ENCODE peak calls at places on chromosomes 5 and 9, in ten cellular contexts. One of them, this sample, is unnamed. For H3K9me3 and H3K4me1, the result is how much of the 10 kb centered on the place peaks cover.

GRCh38 chr5:154243736-154244135 is 53.2 kb downstream of the GALNT10 start:
- DNase-seq in psoas muscle: no peak
- DNase-seq in heart left ventricle: no peak
- DNase-seq in colonic mucosa: no peak
- DNase-seq in CD8-positive, alpha-beta T cell: no peak
- DNase-seq in testis: no peak
- DNase-seq in breast epithelium: no peak
- DNase-seq in mucosa of descending colon: no peak
- DNase-seq in lung: no peak
- DNase-seq in IMR-90: peak
- DNase-seq in this sample: no peak

GRCh38 chr9:2570615-2571479 is 50.7 kb upstream of the VLDLR start:
- DNase-seq in psoas muscle: peak
- DNase-seq in heart left ventricle: peak
- DNase-seq in colonic mucosa: peak
- DNase-seq in CD8-positive, alpha-beta T cell: peak
- DNase-seq in testis: peak
- DNase-seq in breast epithelium: peak
- DNase-seq in mucosa of descending colon: peak
- DNase-seq in lung: peak
- DNase-seq in IMR-90: peak
- DNase-seq in this sample: peak

GRCh38 chr5:142576303-142576702 is 109.6 kb downstream of the FGF1 start:
- DNase-seq in psoas muscle: no peak
- DNase-seq in heart left ventricle: no peak
- DNase-seq in colonic mucosa: no peak
- DNase-seq in CD8-positive, alpha-beta T cell: no peak
- DNase-seq in testis: no peak
- DNase-seq in breast epithelium: no peak
- DNase-seq in mucosa of descending colon: no peak
- DNase-seq in lung: no peak
- DNase-seq in IMR-90: no peak
- DNase-seq in this sample: no peak

GRCh38 chr9:6417186-6417585 is 4.2 kb downstream of the UHRF2 start:
- DNase-seq in psoas muscle: no peak
- DNase-seq in heart left ventricle: no peak
- DNase-seq in colonic mucosa: no peak
- DNase-seq in CD8-positive, alpha-beta T cell: no peak
- DNase-seq in testis: no peak
- DNase-seq in breast epithelium: no peak
- DNase-seq in mucosa of descending colon: no peak
- DNase-seq in lung: no peak
- DNase-seq in IMR-90: peak
- DNase-seq in this sample: no peak

GRCh38 chr9:134982311-134982710 is 64.6 kb upstream of the FCN1 start:
- DNase-seq in psoas muscle: no peak
- DNase-seq in heart left ventricle: no peak
- DNase-seq in colonic mucosa: no peak
- DNase-seq in CD8-positive, alpha-beta T cell: no peak
- DNase-seq in testis: no peak
- DNase-seq in breast epithelium: no peak
- DNase-seq in mucosa of descending colon: no peak
- DNase-seq in lung: no peak
- DNase-seq in IMR-90: no peak
- DNase-seq in this sample: no peak

GRCh38 chr5:90020575-90021535 is 388.7 kb downstream of the CETN3 start:
- DNase-seq in psoas muscle: no peak
- DNase-seq in heart left ventricle: no peak
- DNase-seq in colonic mucosa: no peak
- DNase-seq in CD8-positive, alpha-beta T cell: no peak
- DNase-seq in testis: no peak
- DNase-seq in breast epithelium: no peak
- DNase-seq in mucosa of descending colon: no peak
- DNase-seq in lung: no peak
- DNase-seq in IMR-90: peak
- DNase-seq in this sample: no peak

GRCh38 chr9:33942471-33943083 is 106.1 kb downstream of the UBAP2 start:
- DNase-seq in psoas muscle: no peak
- DNase-seq in heart left ventricle: no peak
- DNase-seq in colonic mucosa: no peak
- DNase-seq in CD8-positive, alpha-beta T cell: no peak
- DNase-seq in testis: no peak
- DNase-seq in breast epithelium: no peak
- DNase-seq in mucosa of descending colon: no peak
- DNase-seq in lung: no peak
- DNase-seq in IMR-90: peak
- DNase-seq in this sample: no peak

GRCh38 chr9:13970426-13970825 is 343.5 kb downstream of the NFIB start:
- DNase-seq in psoas muscle: no peak
- DNase-seq in heart left ventricle: no peak
- DNase-seq in colonic mucosa: no peak
- DNase-seq in CD8-positive, alpha-beta T cell: no peak
- DNase-seq in testis: peak
- DNase-seq in breast epithelium: no peak
- DNase-seq in mucosa of descending colon: no peak
- DNase-seq in lung: no peak
- DNase-seq in IMR-90: no peak
- DNase-seq in this sample: no peak

GRCh38 chr5:96893342-96893741 is 17.0 kb downstream of the ERAP2 start:
- DNase-seq in psoas muscle: no peak
- DNase-seq in heart left ventricle: no peak
- DNase-seq in colonic mucosa: no peak
- DNase-seq in CD8-positive, alpha-beta T cell: no peak
- DNase-seq in testis: no peak
- DNase-seq in breast epithelium: no peak
- DNase-seq in mucosa of descending colon: no peak
- DNase-seq in lung: no peak
- DNase-seq in IMR-90: peak
- DNase-seq in this sample: no peak

GRCh38 chr9:131697908-131698714 is 41.8 kb downstream of the RAPGEF1 start:
- DNase-seq in psoas muscle: no peak
- DNase-seq in heart left ventricle: no peak
- DNase-seq in colonic mucosa: no peak
- DNase-seq in CD8-positive, alpha-beta T cell: no peak
- DNase-seq in testis: no peak
- DNase-seq in breast epithelium: no peak
- DNase-seq in mucosa of descending colon: no peak
- DNase-seq in lung: no peak
- DNase-seq in IMR-90: no peak
- DNase-seq in this sample: no peak

GRCh38 chr9:115000217-115000639 is 69.8 kb upstream of the TNFSF8 start:
- DNase-seq in psoas muscle: no peak
- DNase-seq in heart left ventricle: no peak
- DNase-seq in colonic mucosa: no peak
- DNase-seq in CD8-positive, alpha-beta T cell: no peak
- DNase-seq in testis: no peak
- DNase-seq in breast epithelium: no peak
- DNase-seq in mucosa of descending colon: no peak
- DNase-seq in lung: no peak
- DNase-seq in IMR-90: no peak
- DNase-seq in this sample: no peak

GRCh38 chr5:168947212-168947868 is 353.6 kb downstream of the SLIT3 start:
- DNase-seq in psoas muscle: no peak
- DNase-seq in heart left ventricle: peak
- DNase-seq in colonic mucosa: peak
- DNase-seq in CD8-positive, alpha-beta T cell: no peak
- DNase-seq in testis: peak
- DNase-seq in breast epithelium: no peak
- DNase-seq in mucosa of descending colon: peak
- DNase-seq in lung: no peak
- DNase-seq in IMR-90: peak
- DNase-seq in this sample: peak

GRCh38 chr5:75152861-75153260 is 83.8 kb downstream of the ANKRD31 start:
- DNase-seq in psoas muscle: no peak
- DNase-seq in heart left ventricle: no peak
- DNase-seq in colonic mucosa: no peak
- DNase-seq in CD8-positive, alpha-beta T cell: no peak
- DNase-seq in testis: no peak
- DNase-seq in breast epithelium: no peak
- DNase-seq in mucosa of descending colon: no peak
- DNase-seq in lung: no peak
- DNase-seq in IMR-90: no peak
- DNase-seq in this sample: no peak

DNA sequence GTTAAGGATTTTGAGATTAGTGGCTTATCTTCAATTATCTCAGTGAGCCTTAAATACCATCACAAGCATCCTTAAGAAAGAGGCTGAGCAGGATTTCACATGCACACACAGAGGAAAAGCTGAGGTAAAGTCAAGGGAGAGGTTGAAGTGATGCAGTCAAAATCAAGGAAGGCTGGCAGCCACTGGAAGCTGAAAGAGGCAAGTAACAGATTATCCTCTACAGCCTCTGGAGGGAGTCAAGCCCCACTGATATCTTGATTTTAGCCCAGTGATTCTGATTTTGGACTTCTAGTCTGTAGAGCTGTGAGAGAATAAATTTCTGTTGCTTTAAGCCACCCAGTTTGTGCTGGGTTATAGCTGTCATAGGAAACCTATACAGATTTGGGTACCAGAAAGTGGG is 80.1 kb downstream of the ANKRD31 start:
- DNase-seq in psoas muscle: no peak
- DNase-seq in heart left ventricle: no peak
- DNase-seq in colonic mucosa: no peak
- DNase-seq in CD8-positive, alpha-beta T cell: no peak
- DNase-seq in testis: no peak
- DNase-seq in breast epithelium: no peak
- DNase-seq in mucosa of descending colon: no peak
- DNase-seq in lung: no peak
- DNase-seq in IMR-90: no peak
- DNase-seq in this sample: no peak
- H3K9me3 ChIP-seq in psoas muscle: under half
- H3K9me3 ChIP-seq in heart left ventricle: under half
- H3K9me3 ChIP-seq in colonic mucosa: under half
- H3K9me3 ChIP-seq in CD8-positive, alpha-beta T cell: under half
- H3K9me3 ChIP-seq in testis: under half
- H3K9me3 ChIP-seq in breast epithelium: under half
- H3K9me3 ChIP-seq in mucosa of descending colon: under half
- H3K9me3 ChIP-seq in lung: under half
- H3K9me3 ChIP-seq in IMR-90: under half
- H3K9me3 ChIP-seq in this sample: under half

DNA sequence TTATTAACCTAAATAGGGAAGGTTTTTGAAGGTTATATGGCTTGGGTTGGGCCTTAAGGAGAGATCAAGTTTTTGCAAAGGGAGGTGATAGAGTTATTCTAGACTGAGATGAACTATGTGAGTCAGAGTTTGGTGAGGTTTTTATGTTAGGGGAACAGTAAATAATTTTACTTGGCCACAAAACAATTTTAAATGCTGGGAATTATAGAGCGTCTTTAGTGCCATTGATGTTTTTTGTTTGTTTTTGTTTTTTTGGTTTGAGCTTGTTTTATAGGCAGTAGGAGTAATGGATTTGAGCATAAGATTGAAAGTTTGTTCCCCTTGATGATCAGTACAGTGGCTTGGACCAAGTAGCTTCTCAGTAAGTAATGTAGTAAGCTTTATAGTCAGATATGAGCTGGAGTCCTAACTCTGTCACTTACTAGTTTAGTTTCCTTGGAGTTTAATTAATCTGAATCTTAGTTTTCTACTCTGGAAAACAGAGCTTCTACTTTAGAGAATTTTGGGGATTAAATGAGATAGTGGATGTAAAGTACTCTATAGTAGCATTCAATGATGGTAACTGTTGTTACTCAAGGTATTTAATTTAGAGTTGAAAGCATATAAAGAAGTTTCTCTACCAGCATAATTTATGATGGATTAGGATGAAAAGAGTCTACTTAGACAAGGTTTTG is 2.9 kb downstream of the NAA35 start:
- DNase-seq in psoas muscle: no peak
- DNase-seq in heart left ventricle: no peak
- DNase-seq in colonic mucosa: no peak
- DNase-seq in CD8-positive, alpha-beta T cell: no peak
- DNase-seq in testis: no peak
- DNase-seq in breast epithelium: no peak
- DNase-seq in mucosa of descending colon: no peak
- DNase-seq in lung: no peak
- DNase-seq in IMR-90: no peak
- DNase-seq in this sample: no peak
- H3K4me3 ChIP-seq in psoas muscle: no peak
- H3K4me3 ChIP-seq in heart left ventricle: no peak
- H3K4me3 ChIP-seq in colonic mucosa: no peak
- H3K4me3 ChIP-seq in CD8-positive, alpha-beta T cell: no peak
- H3K4me3 ChIP-seq in testis: no peak
- H3K4me3 ChIP-seq in breast epithelium: no peak
- H3K4me3 ChIP-seq in mucosa of descending colon: no peak
- H3K4me3 ChIP-seq in lung: no peak
- H3K4me3 ChIP-seq in IMR-90: no peak
- H3K4me3 ChIP-seq in this sample: no peak

DNA sequence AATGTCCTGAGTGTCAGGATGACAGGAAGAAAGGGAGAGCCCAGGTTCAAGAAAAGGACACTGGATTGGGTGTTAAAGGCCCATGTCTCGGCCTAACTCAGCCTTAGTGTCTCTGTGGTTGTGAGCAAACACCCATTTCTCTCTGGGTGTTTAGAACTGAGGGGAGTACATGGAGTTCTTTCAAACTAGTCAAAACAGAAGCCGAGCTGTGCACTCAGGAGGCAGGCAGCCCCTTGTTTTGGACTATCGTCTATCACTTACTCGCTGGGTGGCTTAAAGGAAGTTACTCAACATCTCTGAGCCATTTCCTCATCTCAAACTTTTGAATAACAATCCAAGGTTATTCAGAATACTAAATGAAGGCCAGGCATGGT is 40.0 kb downstream of the NAIF1 start:
- DNase-seq in psoas muscle: no peak
- DNase-seq in heart left ventricle: no peak
- DNase-seq in colonic mucosa: no peak
- DNase-seq in CD8-positive, alpha-beta T cell: no peak
- DNase-seq in testis: no peak
- DNase-seq in breast epithelium: no peak
- DNase-seq in mucosa of descending colon: no peak
- DNase-seq in lung: no peak
- DNase-seq in IMR-90: no peak
- DNase-seq in this sample: no peak
- H3K4me1 ChIP-seq in psoas muscle: under half
- H3K4me1 ChIP-seq in heart left ventricle: under half
- H3K4me1 ChIP-seq in colonic mucosa: under half
- H3K4me1 ChIP-seq in CD8-positive, alpha-beta T cell: half or more
- H3K4me1 ChIP-seq in testis: under half
- H3K4me1 ChIP-seq in breast epithelium: under half
- H3K4me1 ChIP-seq in mucosa of descending colon: under half
- H3K4me1 ChIP-seq in lung: under half
- H3K4me1 ChIP-seq in IMR-90: under half
- H3K4me1 ChIP-seq in this sample: under half

GRCh38 chr5:83900307-83900706 is 179.7 kb upstream of the HAPLN1 start:
- DNase-seq in psoas muscle: no peak
- DNase-seq in heart left ventricle: no peak
- DNase-seq in colonic mucosa: no peak
- DNase-seq in CD8-positive, alpha-beta T cell: no peak
- DNase-seq in testis: no peak
- DNase-seq in breast epithelium: no peak
- DNase-seq in mucosa of descending colon: no peak
- DNase-seq in lung: no peak
- DNase-seq in IMR-90: peak
- DNase-seq in this sample: no peak

GRCh38 chr5:83895860-83896259 is 175.2 kb upstream of the HAPLN1 start:
- DNase-seq in psoas muscle: no peak
- DNase-seq in heart left ventricle: no peak
- DNase-seq in colonic mucosa: no peak
- DNase-seq in CD8-positive, alpha-beta T cell: no peak
- DNase-seq in testis: no peak
- DNase-seq in breast epithelium: no peak
- DNase-seq in mucosa of descending colon: no peak
- DNase-seq in lung: no peak
- DNase-seq in IMR-90: peak
- DNase-seq in this sample: no peak

GRCh38 chr5:83899351-83899970 is 178.8 kb upstream of the HAPLN1 start:
- DNase-seq in psoas muscle: no peak
- DNase-seq in heart left ventricle: no peak
- DNase-seq in colonic mucosa: no peak
- DNase-seq in CD8-positive, alpha-beta T cell: no peak
- DNase-seq in testis: no peak
- DNase-seq in breast epithelium: no peak
- DNase-seq in mucosa of descending colon: no peak
- DNase-seq in lung: no peak
- DNase-seq in IMR-90: peak
- DNase-seq in this sample: no peak
- H3K9me3 ChIP-seq in psoas muscle: under half
- H3K9me3 ChIP-seq in heart left ventricle: under half
- H3K9me3 ChIP-seq in colonic mucosa: under half
- H3K9me3 ChIP-seq in CD8-positive, alpha-beta T cell: under half
- H3K9me3 ChIP-seq in testis: under half
- H3K9me3 ChIP-seq in breast epithelium: under half
- H3K9me3 ChIP-seq in mucosa of descending colon: under half
- H3K9me3 ChIP-seq in lung: under half
- H3K9me3 ChIP-seq in IMR-90: under half
- H3K9me3 ChIP-seq in this sample: under half